ENCODE peak calls at places on chromosomes 3 and 15, in eight cellular contexts. H, J, D, R, F, Q, M and E are unnamed samples.

GRCh38 chr15:91183630-91184029 is 83.6 kb downstream of the SV2B start:
- DNase-seq in H (no peak), J (no peak), D (no peak), R (no peak), F (no peak), Q (no peak), M (no peak), E (no peak)

GRCh38 chr3:151398895-151399294 is 14.3 kb upstream of the P2RY12 start:
- DNase-seq in H (no peak), J (peak; percentile 24), D (no peak), R (no peak), F (no peak), Q (no peak), M (no peak), E (no peak)

GRCh38 chr3:158683216-158683975 is 10.9 kb upstream of the LXN start:
- DNase-seq in H (peak; percentile 81), J (no peak), D (no peak), R (no peak), F (no peak), Q (no peak), M (peak; percentile 14), E (no peak)

GRCh38 chr15:98865397-98866339 is 141.9 kb downstream of the PGPEP1L start:
- DNase-seq in H (peak; percentile 80), J (peak; percentile 82), D (no peak), R (peak; percentile 81), F (peak; percentile 79), Q (no peak), M (peak; percentile 44), E (peak; percentile 89)

GRCh38 chr3:24343084-24343783 is 151.4 kb downstream of the THRB start:
- DNase-seq in H (peak; percentile 64), J (no peak), D (no peak), R (no peak), F (no peak), Q (no peak), M (peak; percentile 90), E (no peak)

GRCh38 chr3:129276385-129276784 is 2.3 kb upstream of the HMCES start:
- DNase-seq in H (no peak), J (peak; percentile 99), D (no peak), R (no peak), F (no peak), Q (peak; percentile 11), M (no peak), E (no peak)

GRCh38 chr15:47620960-47621681 is 96.2 kb upstream of the SEMA6D start:
- DNase-seq in H (peak; percentile 6), J (no peak), D (no peak), R (no peak), F (no peak), Q (no peak), M (no peak), E (no peak)

GRCh38 chr3:157611176-157611575 is 108.0 kb upstream of the VEPH1 start:
- DNase-seq in H (no peak), J (no peak), D (no peak), R (no peak), F (no peak), Q (no peak), M (no peak), E (no peak)

GRCh38 chr15:56737791-56738190 is 4.5 kb upstream of the ZNF280D start:
- DNase-seq in H (no peak), J (no peak), D (no peak), R (no peak), F (no peak), Q (no peak), M (peak; percentile 43), E (no peak)

GRCh38 chr3:169699536-169700050 is 36.1 kb upstream of the MECOM start:
- DNase-seq in H (peak; percentile 67), J (no peak), D (no peak), R (peak; percentile 60), F (peak; percentile 84), Q (peak; percentile 14), M (no peak), E (peak; percentile 91)

GRCh38 chr3:193816656-193817311 is 223.8 kb downstream of the OPA1 start:
- DNase-seq in H (peak; percentile 42), J (no peak), D (peak; percentile 85), R (peak; percentile 97), F (peak; percentile 86), Q (peak; percentile 97), M (peak; percentile 64), E (peak; percentile 75)

GRCh38 chr3:128353991-128354687 is 112.6 kb downstream of the DNAJB8 start:
- DNase-seq in H (peak; percentile 69), J (no peak), D (no peak), R (no peak), F (no peak), Q (no peak), M (peak; percentile 87), E (no peak)

GRCh38 chr15:53072077-53072476 is 281.9 kb upstream of the ONECUT1 start:
- DNase-seq in H (peak; percentile 63), J (peak; percentile 33), D (peak; percentile 90), R (peak; percentile 98), F (no peak), Q (peak; percentile 91), M (peak; percentile 2), E (peak; percentile 16)

GRCh38 chr3:43707266-43707665 is 16.5 kb downstream of the ABHD5 start:
- DNase-seq in H (peak; percentile 21), J (no peak), D (no peak), R (peak; percentile 25), F (no peak), Q (no peak), M (no peak), E (no peak)

GRCh38 chr3:121152573-121152972 is 244.6 kb downstream of the STXBP5L start:
- DNase-seq in H (peak; percentile 12), J (peak; percentile 10), D (peak; percentile 23), R (no peak), F (no peak), Q (no peak), M (peak; percentile 2), E (no peak)

GRCh38 chr3:147422934-147423599 is 13.9 kb downstream of the ZIC1 start:
- DNase-seq in H (no peak), J (no peak), D (no peak), R (no peak), F (no peak), Q (no peak), M (peak; percentile 31), E (no peak)

DNA sequence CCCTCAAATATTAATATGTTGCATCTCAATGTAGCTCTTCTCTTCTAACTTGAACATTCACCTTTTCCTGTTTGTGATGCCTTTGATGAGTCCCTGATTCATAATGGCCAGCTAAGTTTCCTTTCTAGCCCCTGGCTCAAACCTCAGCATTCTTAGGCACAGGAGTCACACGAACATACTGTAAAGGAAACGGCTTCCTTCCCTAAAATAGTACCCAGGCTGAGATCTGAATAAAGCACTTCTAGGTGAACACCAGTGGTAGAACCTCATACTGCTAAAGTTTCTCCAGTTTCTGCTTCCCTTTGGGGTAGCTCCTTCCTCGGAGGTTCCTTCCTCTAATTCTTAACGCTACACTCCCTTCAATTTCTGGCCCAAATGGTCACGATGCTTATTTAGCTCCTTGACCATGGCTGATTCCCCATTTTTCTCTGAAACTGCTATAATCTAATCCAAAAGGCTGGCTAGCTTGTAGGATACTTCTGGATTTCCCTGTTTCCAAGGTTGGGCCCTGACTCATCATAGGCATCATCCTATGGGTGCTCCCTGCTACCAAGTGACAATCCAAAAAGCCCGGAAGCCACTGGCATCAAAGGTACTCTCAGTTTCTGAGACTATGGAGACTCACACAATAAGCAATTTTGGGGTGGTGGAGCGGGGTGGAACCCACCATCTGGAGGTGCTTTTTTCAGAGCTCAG is 2.4 kb downstream of the ANAPC13 start:
- DNase-seq in H (peak; percentile 93), J (no peak), D (no peak), R (no peak), F (no peak), Q (no peak), M (peak; percentile 68), E (no peak)
- H3K4me3 ChIP-seq in H (peak overlapping the region; percentile 18), J (peak overlapping the region; percentile 81), D (no peak overlapping the region), R (no peak overlapping the region), F (no peak overlapping the region), Q (no peak overlapping the region), M (no peak overlapping the region), E (no peak overlapping the region)

DNA sequence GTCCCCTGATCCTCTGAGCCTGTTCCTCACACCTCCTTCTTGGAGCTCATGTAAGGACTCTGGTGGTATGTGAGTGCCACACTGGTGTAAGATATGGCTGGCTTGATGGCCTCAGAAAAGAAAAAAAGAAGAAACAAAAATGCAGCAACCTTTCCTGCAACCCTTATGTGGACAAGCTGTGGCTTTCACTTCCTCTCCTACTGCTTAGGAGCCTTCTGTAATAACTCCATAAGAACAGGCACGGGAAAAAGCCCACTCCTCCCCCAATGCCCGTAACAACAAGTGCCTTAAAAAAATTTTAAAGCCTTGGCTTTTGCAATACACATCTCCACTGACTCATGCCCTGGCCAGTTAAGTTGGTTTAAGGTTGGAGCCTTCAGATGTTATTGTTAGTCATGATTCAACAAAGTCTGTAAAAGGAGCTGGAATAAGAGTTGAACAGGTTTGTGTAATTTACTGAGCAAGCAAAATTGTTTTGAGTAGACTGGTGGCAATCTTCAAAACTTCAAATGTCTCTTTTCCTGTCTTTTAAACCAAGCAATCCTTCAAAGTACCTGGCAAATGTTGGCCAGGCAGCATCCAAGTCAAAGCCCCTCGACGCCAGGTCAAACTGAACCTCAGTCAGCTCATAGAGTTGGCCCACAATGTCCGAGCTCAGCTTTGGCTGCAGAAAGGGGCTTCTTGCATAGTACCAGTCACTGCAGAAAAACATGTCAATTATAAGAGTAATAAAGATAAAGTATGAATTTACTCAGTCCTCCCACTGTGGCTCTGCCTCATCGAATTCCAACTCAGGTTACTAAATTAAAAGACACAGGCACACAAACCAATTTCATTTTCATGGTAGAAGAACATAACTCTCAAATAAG is 22.9 kb downstream of the FYCO1 start:
- DNase-seq in H (peak; percentile 94), J (peak; percentile 43), D (peak; percentile 59), R (peak; percentile 53), F (no peak), Q (no peak), M (peak; percentile 95), E (no peak)
- H3K27ac ChIP-seq in H (peak overlapping the region; percentile 22), J (peak overlapping the region; percentile 4), D (peak overlapping the region; percentile 65), R (no peak overlapping the region), F (no peak overlapping the region), Q (no peak overlapping the region), M (peak overlapping the region; percentile 78), E (peak overlapping the region; percentile 99)

GRCh38 chr15:26773485-26773877 is 615 bp upstream of the GABRB3 start:
- DNase-seq in H (no peak), J (no peak), D (peak; percentile 10), R (no peak), F (no peak), Q (peak; percentile 9), M (no peak), E (no peak)
- H3K4me3 ChIP-seq in H (no peak overlapping the region), J (no peak overlapping the region), D (peak overlapping the region; percentile 49), R (no peak overlapping the region), F (peak overlapping the region; percentile 69), Q (peak overlapping the region; percentile 62), M (peak overlapping the region; percentile 57), E (peak overlapping the region; percentile 44)

GRCh38 chr15:64697911-64698369 is 77.4 kb downstream of the RBPMS2 start:
- DNase-seq in H (peak; percentile 41), J (no peak), D (no peak), R (no peak), F (no peak), Q (no peak), M (no peak), E (no peak)

GRCh38 chr15:64695571-64695992 is 79.8 kb downstream of the RBPMS2 start:
- DNase-seq in H (no peak), J (peak; percentile 47), D (no peak), R (peak; percentile 55), F (no peak), Q (no peak), M (no peak), E (no peak)

GRCh38 chr15:64692166-64692565 is 83.2 kb downstream of the RBPMS2 start:
- DNase-seq in H (no peak), J (no peak), D (no peak), R (peak; percentile 59), F (no peak), Q (no peak), M (no peak), E (no peak)

GRCh38 chr15:64693134-64693533 is 82.3 kb downstream of the RBPMS2 start:
- DNase-seq in H (peak; percentile 91), J (no peak), D (peak; percentile 66), R (peak; percentile 74), F (no peak), Q (no peak), M (peak; percentile 96), E (peak; percentile 64)

GRCh38 chr15:64694816-64695215 is 80.6 kb downstream of the RBPMS2 start:
- DNase-seq in H (no peak), J (no peak), D (no peak), R (no peak), F (no peak), Q (no peak), M (no peak), E (no peak)
- H3K27ac ChIP-seq in H (no peak overlapping the region), J (no peak overlapping the region), D (no peak overlapping the region), R (no peak overlapping the region), F (peak overlapping the region; percentile 87), Q (no peak overlapping the region), M (no peak overlapping the region), E (peak overlapping the region; percentile 39)